ENCODE peak calls at places on chromosomes 12 and 14, in seven cellular contexts. B is body of pancreas; W is anterior cingulate cortex; V is activated CD4-positive, CD25-positive, alpha-beta regulatory T cell treated with anti-CD3 and anti-CD28 coated beads, Interleukin-2, amount 50 U/mL, for 16 hours; U is AG08396; L is activated naive CD8-positive, alpha-beta T cell treated with anti-CD3 and anti-CD28 coated beads, Interleukin-2, amount 50 U/mL, for 16 hours; G is midbrain. Y is an unnamed sample.

GRCh38 chr14:95431199-95432145 is 85.0 kb downstream of the SYNE3 start:
- DNase-seq in L (no peak), U (peak), W (no peak), G (peak), V (no peak), B (peak), Y (no peak)

GRCh38 chr14:24074625-24075484 is 3.5 kb downstream of the CPNE6 start:
- DNase-seq in W (no peak), G (no peak), V (no peak), U (no peak), B (no peak), L (no peak), Y (no peak)

GRCh38 chr14:91062600-91062999 is 2.2 kb upstream of the RPS6KA5 start:
- DNase-seq in B (no peak), L (no peak), V (no peak), G (no peak), W (no peak), U (no peak), Y (no peak)

GRCh38 chr12:48979602-48980388 is 1.7 kb downstream of the WNT1 start:
- DNase-seq in L (no peak), B (no peak), G (no peak), W (no peak), U (no peak), V (no peak), Y (no peak)

GRCh38 chr12:51980051-51980808 is 26.5 kb upstream of the TAMALIN start:
- DNase-seq in U (peak), L (peak), W (peak), B (peak), G (peak), V (peak), Y (no peak)

GRCh38 chr14:86013663-86014062 is 483.7 kb downstream of the FLRT2 start:
- DNase-seq in B (no peak), V (no peak), L (no peak), W (no peak), U (no peak), G (no peak), Y (no peak)

GRCh38 chr14:94473666-94474410 is 2.2 kb downstream of the SERPINA9 start:
- DNase-seq in V (no peak), B (no peak), W (no peak), U (no peak), L (no peak), G (no peak), Y (no peak)

GRCh38 chr14:32044454-32044853 is 32.6 kb upstream of the ARHGAP5 start:
- DNase-seq in V (no peak), U (no peak), W (no peak), L (no peak), B (no peak), G (no peak), Y (no peak)